ENCODE peak calls at places on chromosomes 4 and X, in ten cellular contexts. V, G, H, D, S, C, N, P, E and M are unnamed samples.

GRCh38 chr4:127634181-127634580 is 1.4 kb downstream of the INTU start:
- DNase-seq in G (no peak), E (peak; percentile 84), V (no peak), D (no peak), N (peak; percentile 92), H (peak; percentile 79), S (no peak), C (no peak), P (no peak), M (no peak)

GRCh38 chr4:8516996-8517550 is 63.1 kb upstream of the GPR78 start:
- DNase-seq in D (no peak), E (no peak), C (no peak), P (no peak), H (peak; percentile 51), G (no peak), N (no peak), S (no peak), V (no peak), M (no peak)

GRCh38 chrX:135384161-135384836 is 37.4 kb upstream of the SMIM10L2A start:
- DNase-seq in D (no peak), E (no peak), H (no peak), N (no peak), C (peak; percentile 23), V (no peak), S (no peak), G (no peak), P (no peak), M (no peak)

GRCh38 chr4:187444061-187444460 is 551.5 kb upstream of the ZFP42 start:
- DNase-seq in N (peak; percentile 34), H (no peak), C (peak; percentile 45), P (no peak), E (no peak), D (no peak), V (no peak), S (no peak), G (no peak), M (no peak)

GRCh38 chr4:165524532-165525190 is 145.9 kb downstream of the CPE start:
- DNase-seq in G (no peak), V (no peak), S (no peak), E (peak; percentile 45), P (no peak), D (no peak), H (peak; percentile 6), C (no peak), N (no peak), M (no peak)

GRCh38 chr4:146342600-146343192 is 128.4 kb downstream of the REELD1 start:
- DNase-seq in C (no peak), D (peak; percentile 57), G (peak; percentile 48), N (peak; percentile 47), V (no peak), P (peak; percentile 25), H (peak; percentile 56), E (peak; percentile 13), S (peak; percentile 32), M (peak; percentile 43)

GRCh38 chr4:153916273-153916755 is 127.4 kb upstream of the SFRP2 start:
- DNase-seq in V (peak; percentile 51), P (no peak), S (no peak), E (no peak), N (no peak), D (peak; percentile 90), C (no peak), H (peak; percentile 10), G (no peak), M (no peak)

GRCh38 chrX:32877592-32877991 is 333.8 kb downstream of the DMD start:
- DNase-seq in S (no peak), C (peak; percentile 87), H (no peak), D (no peak), G (no peak), V (no peak), E (peak; percentile 0), N (peak; percentile 41), P (no peak), M (peak; percentile 79)

GRCh38 chr4:149279331-149279730 is 536.3 kb downstream of the IQCM start:
- DNase-seq in V (no peak), C (peak; percentile 36), P (no peak), S (no peak), E (peak; percentile 61), D (no peak), G (no peak), H (no peak), N (no peak), M (no peak)

GRCh38 chr4:6221851-6222760 is 21.8 kb upstream of the JAKMIP1 start:
- DNase-seq in N (no peak), G (peak; percentile 86), S (peak; percentile 97), C (peak; percentile 5), P (peak; percentile 76), D (no peak), E (no peak), V (no peak), H (peak; percentile 49), M (no peak)

GRCh38 chrX:633043-633654 is 2.6 kb downstream of the SHOX start:
- DNase-seq in C (no peak), E (no peak), G (no peak), V (no peak), D (no peak), S (no peak), N (no peak), P (no peak), H (no peak), M (no peak)

GRCh38 chr4:53921856-53922255 is 142.5 kb downstream of the CHIC2 start:
- DNase-seq in N (no peak), D (no peak), G (no peak), S (no peak), P (no peak), V (no peak), C (no peak), H (no peak), E (no peak), M (no peak)
- H3K4me1 ChIP-seq in N (peaks cover 3% of the 10 kb centered on the region), D (no peaks in the 10 kb centered on the region), G (no peaks in the 10 kb centered on the region), S (peaks cover 11% of the 10 kb centered on the region), P (no peaks in the 10 kb centered on the region), V (no peaks in the 10 kb centered on the region), C (peaks cover 51% of the 10 kb centered on the region), H (peaks cover 19% of the 10 kb centered on the region), E (peaks cover 3% of the 10 kb centered on the region), M (peaks cover 33% of the 10 kb centered on the region)

GRCh38 chr4:98290511-98290910 is 29.3 kb downstream of the RAP1GDS1 start:
- DNase-seq in E (peak; percentile 70), V (no peak), G (no peak), D (no peak), C (no peak), P (no peak), H (peak; percentile 58), N (peak; percentile 77), S (no peak), M (no peak)

GRCh38 chr4:98289375-98289774 is 28.2 kb downstream of the RAP1GDS1 start:
- DNase-seq in H (no peak), E (no peak), G (no peak), N (no peak), S (no peak), V (peak; percentile 17), D (peak; percentile 40), P (no peak), C (no peak), M (no peak)

GRCh38 chr4:98298022-98298421 is 36.8 kb downstream of the RAP1GDS1 start:
- DNase-seq in D (peak; percentile 60), H (no peak), P (no peak), C (no peak), N (no peak), S (no peak), G (no peak), V (no peak), E (no peak), M (no peak)

GRCh38 chr4:98287328-98287727 is 26.1 kb downstream of the RAP1GDS1 start:
- DNase-seq in C (no peak), S (no peak), P (no peak), E (no peak), V (no peak), D (no peak), G (no peak), H (no peak), N (no peak), M (no peak)

DNA sequence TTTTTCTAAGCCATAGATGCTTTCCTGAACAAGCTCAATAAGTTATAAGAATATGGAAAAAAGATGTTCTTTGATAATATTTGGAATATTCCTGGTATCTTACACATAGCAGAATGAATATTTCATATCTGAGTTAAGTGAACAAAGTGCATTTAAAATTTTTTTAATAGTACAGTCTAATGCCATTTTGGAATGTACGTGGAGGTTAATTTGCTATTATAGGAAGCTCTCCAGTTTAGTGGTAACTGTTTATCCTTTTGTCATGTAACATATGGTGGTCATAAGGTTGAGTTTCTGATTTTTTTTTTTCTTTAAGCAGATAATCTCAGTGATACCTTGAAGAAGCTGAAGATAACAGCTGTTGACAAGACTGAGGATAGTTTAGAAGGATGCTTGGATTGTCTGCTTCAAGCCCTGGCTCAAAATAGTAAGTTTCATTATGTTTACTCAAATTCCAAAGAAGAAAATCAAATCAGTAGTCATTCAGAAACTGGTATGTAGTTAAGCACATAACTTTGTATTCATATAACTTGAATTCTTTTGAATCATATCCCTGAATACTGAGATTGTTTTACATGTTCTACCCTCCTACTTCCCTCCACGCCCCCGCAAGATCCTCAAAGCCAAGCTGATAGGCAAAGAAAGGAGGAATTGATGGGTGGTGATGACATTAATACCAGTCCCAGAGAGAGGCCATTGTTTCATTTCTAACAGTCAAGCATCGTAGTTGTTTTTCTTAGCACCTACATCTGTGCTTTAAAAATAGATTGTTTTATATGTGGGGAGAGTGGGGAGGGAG is 32.1 kb downstream of the RAP1GDS1 start:
- DNase-seq in S (no peak), H (no peak), G (no peak), P (no peak), E (peak; percentile 24), N (peak; percentile 33), D (no peak), V (no peak), C (peak; percentile 33), M (no peak)
- H3K27ac ChIP-seq in S (peak overlapping the region; percentile 1), H (peak overlapping the region; percentile 22), G (no peak overlapping the region), P (no peak overlapping the region), E (peak overlapping the region; percentile 2), N (peak overlapping the region; percentile 72), D (no peak overlapping the region), V (no peak overlapping the region), C (no peak overlapping the region), M (no peak overlapping the region)

GRCh38 chr4:26362745-26363439 is 42.1 kb downstream of the RBPJ start:
- DNase-seq in P (no peak), S (no peak), H (peak; percentile 50), N (peak; percentile 56), V (no peak), G (no peak), D (no peak), E (peak; percentile 43), C (no peak), M (no peak)
- H4K20me1 ChIP-seq in P (no peaks in the 10 kb centered on the region), S (no peaks in the 10 kb centered on the region), H (no peaks in the 10 kb centered on the region), N (peaks cover 58% of the 10 kb centered on the region), V (no peaks in the 10 kb centered on the region), G (peaks cover 38% of the 10 kb centered on the region), D (no peaks in the 10 kb centered on the region), E (peaks cover 41% of the 10 kb centered on the region), C (no peaks in the 10 kb centered on the region), M (peaks cover 7% of the 10 kb centered on the region)

DNA sequence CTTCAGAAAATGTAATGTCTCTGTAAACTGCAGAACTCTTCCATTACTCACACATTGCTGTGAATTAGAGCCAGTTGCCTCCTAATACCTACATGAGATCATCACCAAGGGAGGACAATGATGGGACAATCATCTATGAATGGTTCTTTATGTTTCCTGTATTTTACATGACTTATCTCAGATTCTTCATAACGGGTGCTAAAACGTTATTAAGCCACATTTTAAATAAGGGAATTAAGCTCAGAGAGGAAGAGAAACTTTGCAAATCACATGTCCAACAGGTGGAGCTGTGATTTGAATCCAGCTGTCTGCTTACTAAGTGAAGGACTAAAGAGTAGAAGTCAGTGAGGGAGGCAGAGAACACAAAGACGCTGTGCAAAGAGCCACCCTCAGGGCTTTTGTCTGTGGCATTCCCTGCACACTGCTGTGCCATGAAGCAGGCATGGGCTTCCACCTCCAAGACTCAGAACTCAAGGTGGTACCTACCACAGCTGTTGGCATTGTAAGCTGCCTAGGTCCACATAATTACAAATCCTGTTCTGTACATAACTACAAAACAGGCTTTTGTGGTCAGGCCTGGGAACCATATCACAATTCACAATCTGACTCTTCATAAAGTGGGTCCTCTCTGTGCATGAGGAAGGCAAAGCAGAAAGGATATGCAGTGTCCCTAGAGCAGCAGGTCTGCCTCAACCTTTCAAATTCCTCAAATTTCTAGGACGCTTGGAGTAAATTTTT is 12.8 kb downstream of the TBC1D9 start:
- DNase-seq in E (peak; percentile 45), D (peak; percentile 72), H (peak; percentile 79), C (peak; percentile 62), P (no peak), G (peak; percentile 41), V (peak; percentile 58), S (peak; percentile 12), N (peak; percentile 57), M (peak; percentile 28)
- H3K4me1 ChIP-seq in E (peaks cover 23% of the 10 kb centered on the region), D (peaks cover 40% of the 10 kb centered on the region), H (peaks cover 21% of the 10 kb centered on the region), C (peaks cover 29% of the 10 kb centered on the region), P (no peaks in the 10 kb centered on the region), G (peaks cover 32% of the 10 kb centered on the region), V (peaks cover 25% of the 10 kb centered on the region), S (peaks cover 18% of the 10 kb centered on the region), N (peaks cover 8% of the 10 kb centered on the region), M (peaks cover 21% of the 10 kb centered on the region)